ENCODE peak calls at places on chromosomes 7 and 10, in ten cellular contexts. Y, W, P, A, H, N, G, O, D and Z are unnamed samples.

GRCh38 chr10:32077896-32078295 is 21.7 kb upstream of the KIF5B start:
- DNase-seq in P (peak; percentile 80), W (no peak), D (peak; percentile 79), Y (peak; percentile 41), O (no peak), G (no peak), H (no peak), A (peak; percentile 56), N (peak; percentile 70), Z (peak; percentile 67)

GRCh38 chr10:101833466-101833865 is 10.1 kb downstream of the KCNIP2 start:
- DNase-seq in O (no peak), Y (no peak), P (no peak), A (no peak), N (no peak), H (no peak), G (no peak), D (no peak), W (no peak), Z (no peak)

GRCh38 chr10:22976535-22976934 is 48.7 kb downstream of the ARMC3 start:
- DNase-seq in W (no peak), Y (no peak), A (no peak), O (no peak), H (no peak), P (no peak), G (no peak), N (no peak), D (peak; percentile 5), Z (no peak)

GRCh38 chr7:129376076-129376777 is 58.0 kb upstream of the STRIP2 start:
- DNase-seq in O (no peak), P (peak; percentile 30), W (peak; percentile 4), G (peak; percentile 39), D (peak; percentile 8), Y (peak; percentile 64), A (no peak), H (no peak), N (no peak), Z (peak; percentile 71)

GRCh38 chr10:23195846-23196200 is 3.7 kb downstream of the PTF1A start:
- DNase-seq in O (no peak), H (no peak), D (no peak), Y (no peak), N (no peak), W (no peak), G (no peak), P (no peak), A (no peak), Z (no peak)

GRCh38 chr7:77565917-77566316 is 28.8 kb downstream of the PTPN12 start:
- DNase-seq in A (no peak), W (no peak), N (no peak), O (no peak), D (peak; percentile 74), Y (no peak), P (peak; percentile 14), G (no peak), H (no peak), Z (no peak)

GRCh38 chr7:114502454-114503254 is 88.0 kb downstream of the FOXP2 start:
- DNase-seq in Y (no peak), W (no peak), G (peak; percentile 84), P (peak; percentile 66), N (no peak), O (no peak), H (no peak), D (peak; percentile 74), A (no peak), Z (peak; percentile 15)

GRCh38 chr10:129843702-129844101 is 120.4 kb downstream of the EBF3 start:
- DNase-seq in W (no peak), H (no peak), P (no peak), N (no peak), G (no peak), A (no peak), D (no peak), Y (no peak), O (no peak), Z (no peak)

GRCh38 chr7:71937840-71938371 is 474.2 kb downstream of the CALN1 start:
- DNase-seq in H (no peak), A (no peak), O (no peak), P (no peak), W (no peak), D (no peak), N (no peak), G (no peak), Y (no peak), Z (no peak)